ENCODE peak calls at places on chromosomes 11 and 22, in five cellular contexts. One of them, this sample, is unnamed.

GRCh38 chr11:29243616-29244015 is 773.2 kb downstream of the KCNA4 start:
- DNase-seq in left lung: no peak
- DNase-seq in progenitor cell of endocrine pancreas: no peak
- DNase-seq in OCI-LY7: no peak
- DNase-seq in GM23338: no peak
- DNase-seq in this sample: no peak

GRCh38 chr11:1351278-1351937 is 38.3 kb upstream of the BRSK2 start:
- DNase-seq in left lung: no peak
- DNase-seq in GM23338: peak; percentile 23
- DNase-seq in progenitor cell of endocrine pancreas: no peak
- DNase-seq in OCI-LY7: no peak
- DNase-seq in this sample: no peak

GRCh38 chr22:46336119-46337078 is 885 bp downstream of the TRMU start:
- DNase-seq in left lung: no peak
- DNase-seq in GM23338: peak; percentile 41
- DNase-seq in OCI-LY7: peak; percentile 27
- DNase-seq in progenitor cell of endocrine pancreas: peak; percentile 27
- DNase-seq in this sample: peak; percentile 53

GRCh38 chr11:2940166-2940929 is 11.1 kb upstream of the PHLDA2 start:
- DNase-seq in GM23338: peak; percentile 37
- DNase-seq in progenitor cell of endocrine pancreas: no peak
- DNase-seq in OCI-LY7: no peak
- DNase-seq in left lung: peak; percentile 88
- DNase-seq in this sample: no peak

GRCh38 chr11:78199015-78199652 is 10.4 kb downstream of the USP35 start:
- DNase-seq in GM23338: no peak
- DNase-seq in OCI-LY7: no peak
- DNase-seq in progenitor cell of endocrine pancreas: no peak
- DNase-seq in left lung: no peak
- DNase-seq in this sample: no peak

GRCh38 chr11:78207532-78208256 is 19.0 kb downstream of the USP35 start:
- DNase-seq in GM23338: no peak
- DNase-seq in OCI-LY7: no peak
- DNase-seq in progenitor cell of endocrine pancreas: no peak
- DNase-seq in left lung: no peak
- DNase-seq in this sample: no peak

GRCh38 chr11:16791494-16791961 is 53.1 kb downstream of the C11orf58 start:
- DNase-seq in OCI-LY7: no peak
- DNase-seq in GM23338: no peak
- DNase-seq in left lung: no peak
- DNase-seq in progenitor cell of endocrine pancreas: no peak
- DNase-seq in this sample: no peak

GRCh38 chr11:69049490-69049867 is 747 bp downstream of the TPCN2 start:
- DNase-seq in left lung: peak; percentile 81
- DNase-seq in OCI-LY7: peak; percentile 44
- DNase-seq in GM23338: no peak
- DNase-seq in progenitor cell of endocrine pancreas: no peak
- DNase-seq in this sample: no peak

GRCh38 chr11:125949271-125950177 is 3.7 kb downstream of the VSIG10L2 start:
- DNase-seq in OCI-LY7: no peak
- DNase-seq in left lung: peak; percentile 44
- DNase-seq in GM23338: no peak
- DNase-seq in progenitor cell of endocrine pancreas: no peak
- DNase-seq in this sample: no peak

GRCh38 chr22:19959587-19960490 is 18.2 kb upstream of the TXNRD2 start:
- DNase-seq in progenitor cell of endocrine pancreas: no peak
- DNase-seq in OCI-LY7: no peak
- DNase-seq in GM23338: no peak
- DNase-seq in left lung: peak; percentile 61
- DNase-seq in this sample: no peak

GRCh38 chr11:131748146-131749050 is 378.0 kb downstream of the NTM start:
- DNase-seq in progenitor cell of endocrine pancreas: peak; percentile 47
- DNase-seq in OCI-LY7: peak; percentile 38
- DNase-seq in GM23338: peak; percentile 84
- DNase-seq in left lung: no peak
- DNase-seq in this sample: peak; percentile 76

GRCh38 chr11:43992834-43993637 is 50.6 kb downstream of the C11orf96 start:
- DNase-seq in GM23338: no peak
- DNase-seq in progenitor cell of endocrine pancreas: no peak
- DNase-seq in OCI-LY7: no peak
- DNase-seq in left lung: no peak
- DNase-seq in this sample: no peak

GRCh38 chr22:29040385-29041275 is 21.0 kb downstream of the C22orf31 start:
- DNase-seq in GM23338: peak; percentile 88
- DNase-seq in left lung: no peak
- DNase-seq in progenitor cell of endocrine pancreas: peak; percentile 33
- DNase-seq in OCI-LY7: peak; percentile 76
- DNase-seq in this sample: peak; percentile 68

GRCh38 chr11:12124306-12124705 is 13.9 kb downstream of the MICAL2 start:
- DNase-seq in OCI-LY7: no peak
- DNase-seq in left lung: no peak
- DNase-seq in GM23338: no peak
- DNase-seq in progenitor cell of endocrine pancreas: no peak
- DNase-seq in this sample: no peak

GRCh38 chr11:24375896-24376295 is 121.0 kb upstream of the LUZP2 start:
- DNase-seq in progenitor cell of endocrine pancreas: no peak
- DNase-seq in GM23338: no peak
- DNase-seq in OCI-LY7: no peak
- DNase-seq in left lung: no peak
- DNase-seq in this sample: no peak

GRCh38 chr22:22802346-22802970 is 85.2 kb upstream of the IGLL5 start:
- DNase-seq in OCI-LY7: peak; percentile 56
- DNase-seq in GM23338: peak; percentile 35
- DNase-seq in left lung: no peak
- DNase-seq in progenitor cell of endocrine pancreas: no peak
- DNase-seq in this sample: no peak

GRCh38 chr22:43113516-43114251 is 3.1 kb downstream of the BIK start:
- DNase-seq in GM23338: no peak
- DNase-seq in left lung: no peak
- DNase-seq in progenitor cell of endocrine pancreas: no peak
- DNase-seq in OCI-LY7: peak; percentile 60
- DNase-seq in this sample: no peak

GRCh38 chr11:7613394-7613720 is 59.9 kb downstream of the CYB5R2 start:
- DNase-seq in GM23338: no peak
- DNase-seq in progenitor cell of endocrine pancreas: no peak
- DNase-seq in OCI-LY7: no peak
- DNase-seq in left lung: no peak
- DNase-seq in this sample: no peak

GRCh38 chr11:27783701-27784355 is 83.6 kb upstream of the BDNF start:
- DNase-seq in left lung: no peak
- DNase-seq in OCI-LY7: no peak
- DNase-seq in GM23338: no peak
- DNase-seq in progenitor cell of endocrine pancreas: no peak
- DNase-seq in this sample: no peak

GRCh38 chr11:44775366-44776356 is 48.9 kb downstream of the TSPAN18 start:
- DNase-seq in left lung: no peak
- DNase-seq in progenitor cell of endocrine pancreas: no peak
- DNase-seq in OCI-LY7: peak; percentile 51
- DNase-seq in GM23338: peak; percentile 91
- DNase-seq in this sample: peak; percentile 57

GRCh38 chr22:19886605-19887250 is 32.1 kb upstream of the GNB1L start:
- DNase-seq in left lung: peak; percentile 87
- DNase-seq in GM23338: no peak
- DNase-seq in progenitor cell of endocrine pancreas: no peak
- DNase-seq in OCI-LY7: peak; percentile 90
- DNase-seq in this sample: no peak

GRCh38 chr11:121722431-121723256 is 269.9 kb upstream of the SORL1-AS1 start:
- DNase-seq in GM23338: peak; percentile 90
- DNase-seq in progenitor cell of endocrine pancreas: peak; percentile 62
- DNase-seq in left lung: peak; percentile 61
- DNase-seq in OCI-LY7: no peak
- DNase-seq in this sample: peak; percentile 51
- TF ChIP-seq CTCF in GM23338: no peak
- TF ChIP-seq CTCF in progenitor cell of endocrine pancreas: no peak
- TF ChIP-seq CTCF in left lung: no peak
- TF ChIP-seq CTCF in OCI-LY7: no peak
- TF ChIP-seq CTCF in this sample: no peak

DNA sequence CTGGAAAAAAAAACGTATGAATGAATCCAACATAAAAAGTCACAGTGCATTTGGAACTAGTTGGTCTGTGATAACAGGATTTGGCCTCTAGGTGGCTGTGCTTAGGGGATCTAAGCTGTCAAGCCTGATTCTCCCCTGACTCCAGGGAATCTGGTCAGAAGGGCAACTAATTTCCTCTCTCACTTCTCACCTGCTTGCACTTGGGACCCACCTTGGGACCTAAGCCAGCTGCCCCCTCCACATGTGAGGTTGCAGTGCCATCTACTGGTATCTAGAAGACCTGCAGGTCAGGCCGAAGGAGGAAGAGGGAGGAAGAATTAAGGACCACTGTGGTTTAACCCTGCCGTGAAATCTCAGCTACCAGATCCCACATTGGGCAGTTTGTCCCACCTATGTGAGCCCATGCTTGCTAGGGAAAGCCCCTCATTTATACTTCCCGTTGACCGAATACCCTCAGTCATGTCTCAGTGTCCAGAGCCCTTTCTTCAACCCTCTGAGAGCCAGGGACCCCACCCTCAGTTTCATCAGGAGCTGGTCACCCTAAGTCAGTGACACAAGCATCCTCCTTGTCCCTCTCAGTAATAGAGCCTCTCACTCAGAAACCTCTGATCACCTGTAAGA is 33.2 kb upstream of the CAVIN3 start:
- DNase-seq in left lung: no peak
- DNase-seq in OCI-LY7: peak; percentile 78
- DNase-seq in GM23338: peak; percentile 97
- DNase-seq in progenitor cell of endocrine pancreas: peak; percentile 67
- DNase-seq in this sample: peak; percentile 63
- TF ChIP-seq CTCF in left lung: peak; percentile 94
- TF ChIP-seq CTCF in OCI-LY7: peak; percentile 99
- TF ChIP-seq CTCF in GM23338: peak; percentile 98
- TF ChIP-seq CTCF in progenitor cell of endocrine pancreas: peak; percentile 97
- TF ChIP-seq CTCF in this sample: peak; percentile 92

GRCh38 chr22:48744283-48744641 is 1083.4 kb downstream of the BRD1 start:
- DNase-seq in progenitor cell of endocrine pancreas: no peak
- DNase-seq in left lung: peak; percentile 66
- DNase-seq in OCI-LY7: no peak
- DNase-seq in GM23338: no peak
- DNase-seq in this sample: no peak
- TF ChIP-seq CTCF in progenitor cell of endocrine pancreas: no peak
- TF ChIP-seq CTCF in left lung: no peak
- TF ChIP-seq CTCF in OCI-LY7: no peak
- TF ChIP-seq CTCF in GM23338: no peak
- TF ChIP-seq CTCF in this sample: no peak

DNA sequence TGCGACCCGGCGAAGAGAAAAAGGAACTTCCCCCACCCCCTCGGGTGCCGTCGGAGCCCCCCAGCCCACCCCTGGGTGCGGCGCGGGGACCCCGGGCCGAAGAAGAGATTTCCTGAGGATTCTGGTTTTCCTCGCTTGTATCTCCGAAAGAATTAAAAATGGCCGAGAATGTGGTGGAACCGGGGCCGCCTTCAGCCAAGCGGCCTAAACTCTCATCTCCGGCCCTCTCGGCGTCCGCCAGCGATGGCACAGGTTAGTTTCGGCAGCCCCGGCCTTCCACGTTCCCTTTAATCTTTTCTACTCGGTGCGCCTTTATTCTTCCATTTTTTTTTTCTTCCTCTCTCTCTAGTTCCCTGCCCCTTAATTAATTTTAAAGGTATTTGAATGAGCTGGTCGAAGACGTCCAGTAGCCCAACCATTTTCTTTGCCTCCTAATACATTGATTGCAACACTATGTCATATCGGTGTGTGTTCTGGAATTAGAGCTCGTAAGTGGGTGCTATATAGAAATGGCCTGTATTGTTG is 517 bp downstream of the EP300 start:
- DNase-seq in OCI-LY7: peak; percentile 76
- DNase-seq in left lung: peak; percentile 81
- DNase-seq in GM23338: peak; percentile 62
- DNase-seq in progenitor cell of endocrine pancreas: no peak
- DNase-seq in this sample: peak; percentile 32
- TF ChIP-seq CTCF in OCI-LY7: peak; percentile 0
- TF ChIP-seq CTCF in left lung: no peak
- TF ChIP-seq CTCF in GM23338: no peak
- TF ChIP-seq CTCF in progenitor cell of endocrine pancreas: no peak
- TF ChIP-seq CTCF in this sample: no peak

GRCh38 chr11:86728562-86728961 is 56.1 kb upstream of the ME3 start:
- DNase-seq in GM23338: no peak
- DNase-seq in progenitor cell of endocrine pancreas: no peak
- DNase-seq in OCI-LY7: no peak
- DNase-seq in left lung: no peak
- DNase-seq in this sample: no peak

GRCh38 chr11:86722748-86723147 is 50.3 kb upstream of the ME3 start:
- DNase-seq in progenitor cell of endocrine pancreas: no peak
- DNase-seq in left lung: no peak
- DNase-seq in GM23338: no peak
- DNase-seq in OCI-LY7: no peak
- DNase-seq in this sample: no peak

GRCh38 chr11:86724137-86724536 is 51.7 kb upstream of the ME3 start:
- DNase-seq in progenitor cell of endocrine pancreas: no peak
- DNase-seq in OCI-LY7: no peak
- DNase-seq in GM23338: no peak
- DNase-seq in left lung: no peak
- DNase-seq in this sample: no peak

GRCh38 chr11:86726118-86726748 is 53.8 kb upstream of the ME3 start:
- DNase-seq in GM23338: no peak
- DNase-seq in OCI-LY7: no peak
- DNase-seq in left lung: no peak
- DNase-seq in progenitor cell of endocrine pancreas: no peak
- DNase-seq in this sample: no peak

GRCh38 chr11:86727105-86727504 is 54.7 kb upstream of the ME3 start:
- DNase-seq in OCI-LY7: no peak
- DNase-seq in progenitor cell of endocrine pancreas: no peak
- DNase-seq in GM23338: no peak
- DNase-seq in left lung: no peak
- DNase-seq in this sample: no peak
- TF ChIP-seq CTCF in OCI-LY7: no peak
- TF ChIP-seq CTCF in progenitor cell of endocrine pancreas: no peak
- TF ChIP-seq CTCF in GM23338: no peak
- TF ChIP-seq CTCF in left lung: no peak
- TF ChIP-seq CTCF in this sample: no peak

DNA sequence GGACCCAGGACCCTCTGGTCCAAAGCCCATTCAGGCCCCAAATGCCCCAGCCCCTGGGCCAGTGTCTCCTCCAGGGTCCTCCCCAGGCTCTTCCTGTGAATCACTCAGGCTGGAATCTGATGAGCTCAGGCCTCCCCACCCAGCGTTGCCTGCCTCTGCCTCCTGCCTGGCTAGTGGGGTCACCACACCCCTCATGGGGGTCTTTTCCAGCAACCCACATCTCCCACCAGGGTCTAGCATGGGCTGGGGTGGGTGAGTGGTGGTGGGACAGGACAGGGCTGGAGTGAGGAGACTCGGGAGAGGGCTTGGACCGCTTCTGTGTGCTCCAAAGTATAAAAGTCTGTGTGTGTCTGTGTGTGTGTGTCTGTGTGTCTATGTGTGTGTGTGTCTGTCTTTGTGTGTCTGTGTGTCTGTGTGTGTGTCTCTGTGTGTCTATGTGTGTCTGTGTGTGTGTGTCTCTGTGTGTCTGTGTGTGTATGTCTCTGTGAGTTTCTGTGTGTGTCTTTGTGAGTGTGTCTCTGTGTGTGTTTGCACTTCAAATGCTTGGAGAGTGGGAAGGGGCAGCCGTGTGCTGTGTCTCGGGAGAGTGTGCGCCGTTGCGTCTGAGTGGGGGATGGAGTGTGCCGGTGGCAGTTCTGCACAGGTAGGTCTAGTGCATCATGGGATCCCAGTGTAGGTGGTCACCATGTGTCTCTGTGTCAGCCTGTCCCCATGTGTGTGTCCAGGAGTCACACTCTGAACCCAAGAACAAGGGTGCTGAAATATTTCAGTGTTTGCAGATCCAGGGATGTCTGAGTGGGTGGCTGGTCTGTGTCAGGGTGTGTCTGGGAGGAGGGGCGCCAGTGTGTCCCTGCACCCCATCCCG is 8.8 kb downstream of the RIN1 start:
- DNase-seq in left lung: peak; percentile 54
- DNase-seq in OCI-LY7: no peak
- DNase-seq in progenitor cell of endocrine pancreas: no peak
- DNase-seq in GM23338: no peak
- DNase-seq in this sample: no peak
- TF ChIP-seq CTCF in left lung: no peak
- TF ChIP-seq CTCF in OCI-LY7: no peak
- TF ChIP-seq CTCF in progenitor cell of endocrine pancreas: no peak
- TF ChIP-seq CTCF in GM23338: no peak
- TF ChIP-seq CTCF in this sample: no peak